ENCODE peak calls at places on chromosomes 3 and 15, in eight cellular contexts. A, V, G, R, U, P, I and T are unnamed samples.

GRCh38 chr3:128476659-128477058 is 10.0 kb upstream of the DNAJB8 start:
- DNase-seq in A (no peak), V (no peak), G (no peak), R (no peak), U (no peak), P (no peak), I (no peak), T (no peak)

GRCh38 chr15:65902373-65902772 is 33.1 kb downstream of the RAB11A start:
- DNase-seq in A (peak; percentile 17), V (no peak), G (no peak), R (no peak), U (no peak), P (peak; percentile 57), I (peak; percentile 75), T (peak; percentile 72)

GRCh38 chr3:38556640-38557358 is 60.7 kb downstream of the EXOG start:
- DNase-seq in A (no peak), V (no peak), G (no peak), R (no peak), U (no peak), P (no peak), I (no peak), T (no peak)

GRCh38 chr15:48149858-48150257 is 28.2 kb downstream of the MYEF2 start:
- DNase-seq in A (no peak), V (no peak), G (no peak), R (no peak), U (no peak), P (peak; percentile 86), I (no peak), T (no peak)

GRCh38 chr15:40054056-40054745 is 15.2 kb upstream of the SRP14 start:
- DNase-seq in A (peak; percentile 68), V (no peak), G (no peak), R (no peak), U (no peak), P (no peak), I (no peak), T (no peak)

GRCh38 chr3:41464401-41464800 is 265.1 kb downstream of the CTNNB1 start:
- DNase-seq in A (no peak), V (no peak), G (no peak), R (no peak), U (no peak), P (peak; percentile 5), I (no peak), T (no peak)

GRCh38 chr15:50265620-50266019 is at the start of gene HDC:
- DNase-seq in A (no peak), V (no peak), G (no peak), R (no peak), U (no peak), P (no peak), I (no peak), T (no peak)

GRCh38 chr3:177830411-177830849 is 633.1 kb upstream of the TBL1XR1 start:
- DNase-seq in A (no peak), V (no peak), G (no peak), R (no peak), U (peak; percentile 84), P (peak; percentile 80), I (no peak), T (no peak)

GRCh38 chr15:25407950-25408349 is 30.9 kb downstream of the UBE3A start:
- DNase-seq in A (no peak), V (no peak), G (no peak), R (no peak), U (no peak), P (no peak), I (no peak), T (no peak)

GRCh38 chr3:71651625-71652024 is 68.1 kb upstream of the FOXP1 start:
- DNase-seq in A (no peak), V (no peak), G (no peak), R (no peak), U (no peak), P (no peak), I (no peak), T (no peak)

GRCh38 chr15:45377630-45378148 is 655 bp downstream of the GATM start:
- DNase-seq in A (no peak), V (no peak), G (no peak), R (no peak), U (no peak), P (no peak), I (peak; percentile 59), T (no peak)

GRCh38 chr3:55481067-55481917 is 5.8 kb downstream of the WNT5A start:
- DNase-seq in A (no peak), V (no peak), G (no peak), R (no peak), U (peak; percentile 71), P (peak; percentile 86), I (no peak), T (no peak)

GRCh38 chr3:7820969-7821368 is 680.7 kb upstream of the LMCD1 start:
- DNase-seq in A (no peak), V (no peak), G (no peak), R (no peak), U (no peak), P (no peak), I (no peak), T (no peak)

GRCh38 chr3:45524605-45525004 is 69.9 kb upstream of the LIMD1 start:
- DNase-seq in A (no peak), V (no peak), G (no peak), R (no peak), U (peak; percentile 36), P (peak; percentile 58), I (no peak), T (no peak)

GRCh38 chr3:51982352-51982837 is 940 bp upstream of the ACY1 start:
- DNase-seq in A (peak; percentile 60), V (no peak), G (no peak), R (no peak), U (no peak), P (no peak), I (no peak), T (no peak)

GRCh38 chr15:84915011-84915958 is 30.8 kb downstream of the SLC28A1 start:
- DNase-seq in A (peak; percentile 66), V (no peak), G (no peak), R (peak; percentile 6), U (peak; percentile 81), P (peak; percentile 91), I (peak; percentile 96), T (peak; percentile 63)

GRCh38 chr15:41661078-41661528 is 898 bp downstream of the MGA start:
- DNase-seq in A (no peak), V (no peak), G (peak; percentile 10), R (no peak), U (no peak), P (no peak), I (no peak), T (no peak)

GRCh38 chr15:89999676-90000174 is 1.4 kb upstream of the ZNF710 start:
- DNase-seq in A (no peak), V (no peak), G (no peak), R (no peak), U (no peak), P (peak; percentile 72), I (peak; percentile 34), T (no peak)

GRCh38 chr3:123809597-123809996 is 74.5 kb downstream of the MYLK start:
- DNase-seq in A (no peak), V (no peak), G (no peak), R (no peak), U (no peak), P (peak; percentile 80), I (no peak), T (no peak)

GRCh38 chr3:193693774-193694173 is 100.8 kb downstream of the OPA1 start:
- DNase-seq in A (no peak), V (no peak), G (no peak), R (no peak), U (no peak), P (no peak), I (no peak), T (no peak)

GRCh38 chr3:18716101-18716500 is 291.0 kb upstream of the SATB1 start:
- DNase-seq in A (no peak), V (no peak), G (no peak), R (no peak), U (no peak), P (no peak), I (no peak), T (no peak)

GRCh38 chr15:52247032-52247431 is 48.6 kb downstream of the MYO5C start:
- DNase-seq in A (no peak), V (no peak), G (no peak), R (no peak), U (no peak), P (no peak), I (no peak), T (no peak)

GRCh38 chr3:73431136-73431933 is 193.4 kb downstream of the PDZRN3 start:
- DNase-seq in A (no peak), V (no peak), G (no peak), R (no peak), U (no peak), P (no peak), I (no peak), T (no peak)

GRCh38 chr3:156808025-156808424 is 18.1 kb upstream of the LEKR1 start:
- DNase-seq in A (no peak), V (no peak), G (no peak), R (no peak), U (no peak), P (peak; percentile 43), I (no peak), T (no peak)

GRCh38 chr15:46857103-46857502 is 860.2 kb upstream of the SEMA6D start:
- DNase-seq in A (no peak), V (no peak), G (peak; percentile 76), R (no peak), U (no peak), P (no peak), I (no peak), T (no peak)

GRCh38 chr15:76905855-76906254 is 715 bp upstream of the SCAPER start:
- DNase-seq in A (no peak), V (no peak), G (no peak), R (no peak), U (no peak), P (no peak), I (no peak), T (no peak)

GRCh38 chr3:52030725-52031330 is 25.5 kb downstream of the DUSP7 start:
- DNase-seq in A (no peak), V (no peak), G (no peak), R (no peak), U (no peak), P (no peak), I (no peak), T (no peak)

GRCh38 chr3:17032407-17033034 is 147.8 kb downstream of the PLCL2 start:
- DNase-seq in A (no peak), V (no peak), G (no peak), R (no peak), U (no peak), P (peak; percentile 15), I (no peak), T (no peak)

GRCh38 chr3:30644615-30645014 is 38.2 kb downstream of the TGFBR2 start:
- DNase-seq in A (peak; percentile 52), V (no peak), G (no peak), R (no peak), U (no peak), P (peak; percentile 83), I (peak; percentile 46), T (no peak)

GRCh38 chr3:12884104-12884742 is 42.9 kb upstream of the RPL32 start:
- DNase-seq in A (no peak), V (no peak), G (no peak), R (no peak), U (no peak), P (peak; percentile 25), I (peak; percentile 70), T (no peak)

GRCh38 chr3:45026038-45026437 is at the start of gene CLEC3B:
- DNase-seq in A (no peak), V (no peak), G (no peak), R (no peak), U (no peak), P (peak; percentile 87), I (peak; percentile 86), T (peak; percentile 46)

GRCh38 chr3:148599478-148599877 is 98.2 kb upstream of the AGTR1 start:
- DNase-seq in A (no peak), V (no peak), G (no peak), R (no peak), U (no peak), P (no peak), I (no peak), T (no peak)